ENCODE peak calls at places on chromosomes 6 and 20, in nine cellular contexts. X, V, Q, C, I, Z, K, S and W are unnamed samples.

GRCh38 chr6:35213824-35214756 is at the start of gene SCUBE3:
- DNase-seq in X (no peak), V (no peak), Q (peak), C (peak), I (peak), Z (peak), K (peak), S (no peak), W (peak)

GRCh38 chr6:13397359-13398080 is 69.2 kb upstream of the TBC1D7 start:
- DNase-seq in X (no peak), V (no peak), Q (peak), C (peak), I (no peak), Z (no peak), K (peak), S (no peak), W (no peak)

GRCh38 chr6:33320315-33321181 is 3.0 kb upstream of the ZBTB22 start:
- DNase-seq in X (peak), V (peak), Q (no peak), C (no peak), I (peak), Z (peak), K (peak), S (no peak), W (no peak)

GRCh38 chr20:51350941-51351631 is 191.4 kb downstream of the NFATC2 start:
- DNase-seq in X (no peak), V (peak), Q (no peak), C (no peak), I (peak), Z (no peak), K (peak), S (peak), W (no peak)

GRCh38 chr6:158500016-158500735 is 59.7 kb upstream of the TMEM181 start:
- DNase-seq in X (no peak), V (no peak), Q (no peak), C (no peak), I (peak), Z (no peak), K (peak), S (no peak), W (no peak)

GRCh38 chr6:71127374-71127773 is 161.2 kb upstream of the OGFRL1 start:
- DNase-seq in X (no peak), V (no peak), Q (no peak), C (no peak), I (no peak), Z (no peak), K (no peak), S (no peak), W (no peak)

GRCh38 chr6:42532038-42532669 is 31.7 kb upstream of the UBR2 start:
- DNase-seq in X (peak), V (no peak), Q (no peak), C (peak), I (peak), Z (no peak), K (peak), S (no peak), W (no peak)

GRCh38 chr6:89792881-89793280 is 26.7 kb downstream of the MDN1 start:
- DNase-seq in X (no peak), V (no peak), Q (no peak), C (peak), I (peak), Z (no peak), K (peak), S (no peak), W (no peak)

GRCh38 chr6:149459761-149460160 is 25.1 kb downstream of the ZC3H12D start:
- DNase-seq in X (no peak), V (no peak), Q (no peak), C (no peak), I (peak), Z (no peak), K (no peak), S (no peak), W (no peak)

GRCh38 chr6:132131777-132132176 is 180.6 kb upstream of the CCN2 start:
- DNase-seq in X (peak), V (peak), Q (no peak), C (peak), I (peak), Z (peak), K (peak), S (peak), W (no peak)

GRCh38 chr6:42368156-42368555 is 83.6 kb downstream of the TRERF1 start:
- DNase-seq in X (no peak), V (no peak), Q (no peak), C (peak), I (no peak), Z (no peak), K (no peak), S (no peak), W (no peak)

GRCh38 chr6:69785697-69786096 is 11.1 kb downstream of the LMBRD1 start:
- DNase-seq in X (no peak), V (no peak), Q (no peak), C (no peak), I (no peak), Z (no peak), K (no peak), S (no peak), W (no peak)

GRCh38 chr20:36120991-36121390 is 33.5 kb upstream of the EPB41L1 start:
- DNase-seq in X (no peak), V (no peak), Q (no peak), C (no peak), I (no peak), Z (no peak), K (no peak), S (no peak), W (no peak)

GRCh38 chr20:62702886-62703852 is 5.5 kb upstream of the NTSR1 start:
- DNase-seq in X (peak), V (peak), Q (no peak), C (no peak), I (peak), Z (peak), K (peak), S (peak), W (no peak)

GRCh38 chr6:63804381-63804956 is 168.9 kb downstream of the PHF3 start:
- DNase-seq in X (no peak), V (peak), Q (no peak), C (no peak), I (peak), Z (no peak), K (peak), S (no peak), W (no peak)

GRCh38 chr6:90028080-90028778 is 134.0 kb downstream of the GJA10 start:
- DNase-seq in X (no peak), V (no peak), Q (no peak), C (no peak), I (no peak), Z (no peak), K (no peak), S (no peak), W (no peak)

GRCh38 chr6:41967312-41968287 is 26.0 kb upstream of the CCND3 start:
- DNase-seq in X (no peak), V (no peak), Q (no peak), C (no peak), I (peak), Z (no peak), K (peak), S (no peak), W (no peak)

GRCh38 chr20:35370751-35371150 is 41.0 kb downstream of the UQCC1 start:
- DNase-seq in X (no peak), V (no peak), Q (no peak), C (no peak), I (no peak), Z (no peak), K (no peak), S (no peak), W (no peak)

GRCh38 chr20:62267543-62267942 is 29.2 kb downstream of the OSBPL2 start:
- DNase-seq in X (no peak), V (no peak), Q (no peak), C (no peak), I (no peak), Z (no peak), K (no peak), S (no peak), W (no peak)

GRCh38 chr6:148251286-148251685 is 91.4 kb upstream of the SASH1 start:
- DNase-seq in X (no peak), V (peak), Q (no peak), C (peak), I (peak), Z (no peak), K (peak), S (peak), W (no peak)

GRCh38 chr20:53168491-53168890 is 196.3 kb downstream of the TSHZ2 start:
- DNase-seq in X (no peak), V (no peak), Q (no peak), C (no peak), I (no peak), Z (no peak), K (no peak), S (no peak), W (no peak)

GRCh38 chr6:74256387-74257180 is 560.6 kb downstream of the CD109 start:
- DNase-seq in X (no peak), V (no peak), Q (no peak), C (no peak), I (no peak), Z (no peak), K (peak), S (peak), W (no peak)

GRCh38 chr20:50027611-50028105 is 44.9 kb downstream of the SNAI1 start:
- DNase-seq in X (peak), V (no peak), Q (no peak), C (no peak), I (peak), Z (peak), K (peak), S (peak), W (no peak)

GRCh38 chr20:64051033-64051452 is 1.6 kb upstream of the SOX18 start:
- DNase-seq in X (no peak), V (no peak), Q (no peak), C (no peak), I (no peak), Z (no peak), K (no peak), S (no peak), W (no peak)

GRCh38 chr20:48375804-48376203 is 452.0 kb downstream of the PREX1 start:
- DNase-seq in X (no peak), V (no peak), Q (no peak), C (no peak), I (no peak), Z (no peak), K (no peak), S (no peak), W (no peak)

GRCh38 chr6:106751501-106752252 is 122.3 kb downstream of the QRSL1 start:
- DNase-seq in X (no peak), V (no peak), Q (no peak), C (no peak), I (no peak), Z (no peak), K (peak), S (no peak), W (no peak)

GRCh38 chr6:163179721-163180120 is 234.8 kb upstream of the QKI start:
- DNase-seq in X (no peak), V (no peak), Q (no peak), C (no peak), I (no peak), Z (no peak), K (no peak), S (no peak), W (no peak)

GRCh38 chr6:163179061-163179460 is 235.5 kb upstream of the QKI start:
- DNase-seq in X (no peak), V (no peak), Q (no peak), C (no peak), I (no peak), Z (no peak), K (no peak), S (no peak), W (no peak)

GRCh38 chr6:163182696-163183095 is 231.8 kb upstream of the QKI start:
- DNase-seq in X (no peak), V (no peak), Q (no peak), C (no peak), I (no peak), Z (no peak), K (no peak), S (no peak), W (no peak)

GRCh38 chr6:163181666-163182180 is 232.8 kb upstream of the QKI start:
- DNase-seq in X (no peak), V (no peak), Q (no peak), C (no peak), I (no peak), Z (no peak), K (no peak), S (no peak), W (no peak)

DNA sequence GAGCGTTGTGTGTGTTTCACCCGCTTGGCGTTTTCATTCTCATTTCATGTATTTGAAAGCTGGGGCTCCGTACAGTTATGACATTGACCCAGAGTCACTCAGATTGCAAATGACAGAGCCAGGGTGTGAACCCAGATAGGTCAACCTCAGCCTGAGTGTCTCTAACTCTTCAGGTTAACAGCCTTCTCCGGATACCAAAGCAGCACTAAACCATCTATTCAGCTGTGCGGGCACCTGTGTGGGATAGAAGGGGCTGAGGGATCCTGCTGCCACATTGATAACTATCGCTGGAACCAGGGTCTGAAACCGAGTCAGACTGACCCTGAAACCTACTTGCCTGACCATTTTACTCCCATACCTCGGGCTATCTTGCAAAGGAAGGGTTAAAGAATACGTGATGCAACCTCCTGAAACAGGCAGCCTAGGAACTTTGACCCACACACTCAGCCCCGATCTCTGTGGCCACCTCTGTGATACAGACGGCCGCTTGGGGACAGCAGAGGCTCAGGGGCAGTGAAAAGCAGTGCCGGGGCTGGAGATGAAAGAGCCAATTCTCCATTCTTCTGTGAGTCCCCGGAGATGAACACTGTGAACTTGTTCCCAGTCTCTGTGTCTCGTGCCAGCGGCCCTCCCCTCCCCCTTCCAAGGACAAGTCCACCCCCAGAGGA is 233.5 kb upstream of the QKI start:
- DNase-seq in X (peak), V (no peak), Q (no peak), C (peak), I (peak), Z (peak), K (peak), S (peak), W (peak)
- TF ChIP-seq CTCF in X (peak), V (peak), Q (no peak), C (peak), I (peak), Z (peak), K (peak), S (peak), W (peak)

DNA sequence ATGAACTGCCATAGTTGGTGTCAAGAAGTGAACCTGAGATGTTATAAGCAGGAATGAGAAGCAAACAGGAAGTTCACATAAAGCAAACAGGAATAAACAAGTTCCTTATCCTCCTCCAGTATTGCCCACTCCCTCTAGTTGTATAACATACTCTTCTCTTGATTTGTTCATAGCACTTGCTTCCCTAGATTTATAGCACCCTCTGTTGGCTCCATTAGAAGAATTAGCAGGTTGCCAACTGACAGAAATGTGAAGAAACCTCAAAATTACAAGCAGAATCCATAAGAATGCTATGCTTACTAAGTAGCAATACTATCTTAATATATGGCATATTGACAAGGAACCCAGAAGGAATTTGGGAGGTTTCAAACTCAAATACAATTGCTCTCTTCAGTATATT is 195.4 kb downstream of the TBX18 start:
- DNase-seq in X (no peak), V (no peak), Q (no peak), C (no peak), I (peak), Z (no peak), K (peak), S (peak), W (no peak)
- TF ChIP-seq CTCF in X (no peak), V (peak), Q (no peak), C (no peak), I (peak), Z (no peak), K (peak), S (peak), W (peak)

GRCh38 chr20:32621914-32622584 is 36.9 kb upstream of the NOL4L start:
- DNase-seq in X (no peak), V (no peak), Q (no peak), C (no peak), I (no peak), Z (no peak), K (no peak), S (no peak), W (no peak)

GRCh38 chr20:32625996-32626395 is 40.9 kb upstream of the NOL4L start:
- DNase-seq in X (no peak), V (no peak), Q (peak), C (no peak), I (no peak), Z (no peak), K (no peak), S (no peak), W (no peak)

GRCh38 chr20:32624687-32625345 is 39.7 kb upstream of the NOL4L start:
- DNase-seq in X (no peak), V (no peak), Q (no peak), C (no peak), I (no peak), Z (no peak), K (no peak), S (no peak), W (no peak)

GRCh38 chr20:32622585-32623468 is 37.7 kb upstream of the NOL4L start:
- DNase-seq in X (no peak), V (no peak), Q (peak), C (no peak), I (no peak), Z (no peak), K (no peak), S (no peak), W (no peak)

DNA sequence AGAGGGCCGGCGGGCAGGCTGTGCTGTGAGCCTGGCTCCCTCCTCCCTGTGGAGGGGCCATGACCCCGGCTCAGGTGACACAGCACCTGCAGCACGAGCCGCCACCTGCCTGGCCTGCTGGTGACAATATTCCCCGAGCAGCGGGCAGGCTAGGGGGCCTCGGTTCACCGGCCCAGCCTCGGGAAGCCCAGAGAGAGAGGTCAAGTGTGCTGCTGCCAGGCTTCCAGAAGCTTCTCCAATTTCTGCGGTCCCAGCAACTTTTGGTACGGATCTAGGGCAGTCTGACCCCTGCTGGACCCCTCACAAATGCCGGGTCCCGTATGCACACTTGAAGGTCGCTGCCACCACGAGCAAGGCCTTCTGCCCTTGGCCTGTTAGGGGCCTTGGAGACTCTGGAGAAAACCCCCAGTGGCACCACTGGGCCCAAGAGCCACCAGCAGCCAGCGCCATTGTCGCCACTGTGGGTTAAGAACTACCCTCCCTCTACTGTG is 38.6 kb upstream of the NOL4L start:
- DNase-seq in X (no peak), V (no peak), Q (peak), C (no peak), I (no peak), Z (no peak), K (no peak), S (no peak), W (peak)
- TF ChIP-seq CTCF in X (no peak), V (no peak), Q (no peak), C (no peak), I (no peak), Z (no peak), K (no peak), S (no peak), W (peak)

GRCh38 chr6:38021571-38021970 is 202.0 kb downstream of the ZFAND3 start:
- DNase-seq in X (no peak), V (no peak), Q (no peak), C (no peak), I (no peak), Z (no peak), K (no peak), S (no peak), W (no peak)

GRCh38 chr6:38020593-38020992 is 201.1 kb downstream of the ZFAND3 start:
- DNase-seq in X (no peak), V (no peak), Q (no peak), C (no peak), I (no peak), Z (no peak), K (no peak), S (no peak), W (no peak)

GRCh38 chr6:38016824-38017223 is 197.3 kb downstream of the ZFAND3 start:
- DNase-seq in X (no peak), V (no peak), Q (no peak), C (no peak), I (no peak), Z (no peak), K (no peak), S (no peak), W (no peak)

GRCh38 chr6:38021029-38021428 is 201.5 kb downstream of the ZFAND3 start:
- DNase-seq in X (no peak), V (no peak), Q (no peak), C (no peak), I (no peak), Z (no peak), K (no peak), S (no peak), W (no peak)

DNA sequence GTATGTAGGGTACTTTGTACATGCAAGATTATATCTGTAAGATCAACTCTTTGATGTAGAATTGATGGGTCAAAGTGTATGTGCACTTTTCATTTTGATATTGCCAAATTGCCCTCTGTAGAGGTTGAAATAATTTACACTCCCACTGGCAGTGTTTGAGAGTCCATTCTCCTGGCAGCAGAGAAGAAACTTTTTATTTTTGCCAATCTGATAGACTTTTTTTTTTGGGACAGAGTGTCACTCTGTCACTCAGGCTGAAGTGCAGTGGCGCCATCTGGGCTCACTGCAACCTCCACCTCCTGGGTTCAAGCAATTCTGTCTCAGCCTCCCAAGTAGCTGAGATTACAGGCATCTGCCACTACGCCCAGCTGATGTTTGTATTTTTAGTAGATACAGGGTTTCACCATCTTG is 199.2 kb downstream of the ZFAND3 start:
- DNase-seq in X (no peak), V (no peak), Q (no peak), C (no peak), I (no peak), Z (no peak), K (no peak), S (no peak), W (no peak)
- TF ChIP-seq CTCF in X (no peak), V (no peak), Q (no peak), C (no peak), I (no peak), Z (no peak), K (no peak), S (no peak), W (no peak)

GRCh38 chr6:79127660-79128059 is 49.6 kb upstream of the PHIP start:
- DNase-seq in X (no peak), V (no peak), Q (no peak), C (no peak), I (no peak), Z (no peak), K (no peak), S (no peak), W (no peak)
- TF ChIP-seq CTCF in X (no peak), V (no peak), Q (no peak), C (peak), I (no peak), Z (no peak), K (no peak), S (no peak), W (peak)